ENCODE peak calls at places on chromosomes 4 and X, in four cellular contexts. V, W, B and L are unnamed samples.

GRCh38 chrX:119729408-119730201 is 28.8 kb upstream of the SOWAHD start:
- DNase-seq in W (peak; percentile 40), B (peak; percentile 60), V (peak; percentile 74), L (peak; percentile 64)

GRCh38 chr4:6465985-6466384 is 6.4 kb downstream of the PPP2R2C start:
- DNase-seq in W (no peak), V (no peak), B (peak; percentile 14), L (no peak)

GRCh38 chrX:20454117-20454516 is 187.4 kb upstream of the RPS6KA3 start:
- DNase-seq in B (no peak), V (peak; percentile 33), W (no peak), L (no peak)

GRCh38 chr4:60648774-60649173 is 551.4 kb upstream of the ADGRL3 start:
- DNase-seq in B (no peak), V (peak; percentile 97), W (no peak), L (no peak)

GRCh38 chr4:177287298-177287697 is 22.4 kb upstream of the NEIL3 start:
- DNase-seq in B (no peak), W (no peak), V (no peak), L (no peak)

GRCh38 chrX:49106930-49107329 is 16.6 kb downstream of the GPKOW start:
- DNase-seq in B (peak; percentile 35), W (no peak), V (peak; percentile 34), L (no peak)

GRCh38 chrX:21740329-21741274 is 17.3 kb downstream of the SMPX start:
- DNase-seq in W (peak; percentile 75), B (no peak), V (no peak), L (peak; percentile 10)

GRCh38 chr4:86536166-86536565 is 57.9 kb upstream of the PTPN13 start:
- DNase-seq in W (no peak), B (no peak), V (no peak), L (no peak)

GRCh38 chr4:166324321-166324720 is 451.3 kb downstream of the TLL1 start:
- DNase-seq in W (no peak), V (peak; percentile 62), B (peak; percentile 42), L (peak; percentile 29)

GRCh38 chrX:109344666-109345065 is 137.2 kb downstream of the GUCY2F start:
- DNase-seq in W (no peak), V (no peak), B (no peak), L (no peak)

GRCh38 chrX:54181196-54181953 is 1.7 kb downstream of the FAM120C start:
- DNase-seq in B (no peak), W (no peak), V (peak; percentile 27), L (no peak)

GRCh38 chr4:6674500-6675149 is 19.1 kb upstream of the S100P start:
- DNase-seq in B (no peak), W (no peak), V (peak; percentile 75), L (peak; percentile 64)

GRCh38 chr4:176920694-176921093 is 128.0 kb upstream of the VEGFC start:
- DNase-seq in B (no peak), V (peak; percentile 64), W (no peak), L (no peak)

GRCh38 chr4:84597450-84597849 is 14.5 kb downstream of the CDS1 start:
- DNase-seq in B (no peak), V (peak; percentile 72), W (no peak), L (no peak)

DNA sequence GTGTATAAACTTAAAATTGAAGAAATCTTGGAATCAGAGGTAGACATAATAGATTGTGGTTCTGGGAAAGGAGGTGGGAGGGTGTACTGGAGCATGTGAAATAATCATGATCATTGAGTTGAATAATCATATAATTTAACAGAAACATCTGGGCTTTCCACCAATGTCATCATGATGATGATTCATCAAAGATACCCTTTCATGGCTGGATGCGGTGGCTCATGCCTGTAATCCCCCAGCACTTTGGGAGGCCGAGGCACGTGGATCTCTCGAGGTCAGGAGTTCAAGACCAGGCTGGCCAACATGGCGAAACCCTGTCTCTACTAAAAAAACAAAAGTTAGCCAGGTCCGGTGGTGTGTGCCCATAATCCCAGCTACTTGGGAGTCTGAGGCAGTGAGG is 6.7 kb upstream of the RUFY3 start:
- DNase-seq in V (no peak), W (no peak), B (no peak), L (no peak)
- H3K4me1 ChIP-seq in V (no peaks in the 10 kb centered on the region), W (peaks cover 49% of the 10 kb centered on the region), B (no peaks in the 10 kb centered on the region), L (no peaks in the 10 kb centered on the region)

DNA sequence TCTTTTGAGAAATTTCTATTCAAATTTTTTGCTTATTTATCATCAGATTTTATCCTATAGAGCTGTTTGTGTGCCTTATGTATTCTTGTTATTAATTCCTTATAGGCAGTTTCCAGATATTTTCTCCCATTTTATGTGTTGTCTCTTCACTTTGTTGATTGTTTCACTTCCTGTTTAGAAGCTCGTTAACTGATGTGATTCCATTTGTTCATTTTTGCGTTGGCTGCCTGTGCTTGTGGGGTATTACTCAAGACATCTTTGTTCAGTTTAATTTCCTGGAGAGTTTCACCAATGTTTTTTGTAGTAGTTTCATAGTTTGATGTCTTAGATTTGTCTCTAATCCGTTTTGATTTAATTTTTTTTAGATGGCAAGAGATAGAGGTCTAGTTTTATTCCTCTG is 14.6 kb downstream of the ZNF718 start:
- DNase-seq in B (no peak), W (no peak), V (no peak), L (no peak)
- H3K9me3 ChIP-seq in B (no peaks in the 10 kb centered on the region), W (no peaks in the 10 kb centered on the region), V (peaks cover 25% of the 10 kb centered on the region), L (peaks cover 81% of the 10 kb centered on the region)

DNA sequence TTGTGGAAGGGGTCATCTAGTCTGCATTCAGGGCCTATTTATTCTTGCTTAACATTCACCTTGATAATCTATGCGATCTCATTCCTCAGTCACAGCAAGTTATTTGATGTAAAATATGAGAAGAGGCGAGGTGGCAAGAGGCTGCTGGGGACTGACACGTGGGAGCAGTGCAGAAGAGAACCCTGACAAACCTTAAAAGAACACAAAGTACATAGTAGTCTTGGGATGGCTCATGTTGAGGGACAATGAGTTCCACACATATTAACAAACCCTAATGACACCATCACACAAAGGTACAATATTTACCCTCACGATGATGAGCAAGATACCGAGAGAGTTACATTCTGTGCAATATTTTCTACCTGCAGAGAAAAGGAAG is 57.5 kb downstream of the MAML3 start:
- DNase-seq in V (no peak), B (no peak), W (no peak), L (no peak)
- H3K4me1 ChIP-seq in V (peaks cover 89% of the 10 kb centered on the region), B (peaks cover 14% of the 10 kb centered on the region), W (peaks cover 95% of the 10 kb centered on the region), L (peaks cover 31% of the 10 kb centered on the region)

GRCh38 chrX:146173742-146174141 is 356.1 kb downstream of the SLITRK2 start:
- DNase-seq in W (no peak), V (peak; percentile 3), B (no peak), L (no peak)
- H3K9me3 ChIP-seq in W (no peaks in the 10 kb centered on the region), V (no peaks in the 10 kb centered on the region), B (peaks cover 56% of the 10 kb centered on the region), L (no peaks in the 10 kb centered on the region)

GRCh38 chr4:95500361-95500760 is 48.4 kb downstream of the UNC5C start:
- DNase-seq in W (no peak), B (no peak), V (no peak), L (no peak)

GRCh38 chr4:95505149-95505548 is 43.6 kb downstream of the UNC5C start:
- DNase-seq in W (no peak), B (no peak), V (no peak), L (no peak)

GRCh38 chr4:95504488-95504887 is 44.3 kb downstream of the UNC5C start:
- DNase-seq in W (no peak), V (no peak), B (no peak), L (no peak)

DNA sequence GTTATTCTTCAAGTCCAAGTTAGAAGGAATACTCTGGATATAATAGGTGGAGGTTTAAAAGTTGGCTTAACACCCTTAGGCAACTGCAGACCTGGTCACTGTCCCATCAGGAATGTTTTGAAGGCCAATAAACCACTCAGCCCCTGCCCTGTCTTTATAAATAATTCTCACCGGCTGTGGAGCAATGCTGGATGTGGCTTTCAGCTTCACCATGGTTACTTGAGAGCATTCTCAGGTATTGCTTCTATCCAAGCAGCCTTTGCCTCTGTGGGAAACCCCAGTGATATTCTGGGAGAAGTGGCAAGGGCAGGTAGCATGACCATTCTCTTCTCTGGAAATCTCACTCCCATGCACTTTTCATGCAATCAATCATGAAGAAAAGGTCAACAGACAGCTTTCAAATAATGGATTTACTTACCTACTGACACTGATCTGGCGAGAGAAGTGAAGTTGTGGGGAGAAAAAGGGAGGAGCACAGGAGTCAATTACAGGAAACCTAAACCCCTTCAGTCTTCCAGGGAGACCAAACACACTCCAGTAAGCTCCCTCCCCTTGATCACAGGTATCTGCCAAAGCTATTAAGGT is 49.5 kb downstream of the UNC5C start:
- DNase-seq in W (no peak), V (no peak), B (no peak), L (no peak)
- H3K4me1 ChIP-seq in W (no peaks in the 10 kb centered on the region), V (no peaks in the 10 kb centered on the region), B (no peaks in the 10 kb centered on the region), L (no peaks in the 10 kb centered on the region)